ENCODE peak calls at places on chromosomes 2 and 18, in eight cellular contexts. Y, K, S, D, N, E, C and Z are unnamed samples.

GRCh38 chr2:107545066-107545465 is 281.6 kb upstream of the RGPD4 start:
- DNase-seq in Y (no peak), K (no peak), S (no peak), D (no peak), N (no peak), E (no peak), C (no peak), Z (no peak)

GRCh38 chr18:3481696-3482210 is 31.8 kb downstream of the TGIF1 start:
- DNase-seq in Y (peak), K (no peak), S (no peak), D (no peak), N (peak), E (no peak), C (peak), Z (no peak)

GRCh38 chr2:127560929-127561275 is 25.4 kb downstream of the MYO7B start:
- DNase-seq in Y (no peak), K (no peak), S (no peak), D (no peak), N (no peak), E (no peak), C (no peak), Z (no peak)

GRCh38 chr2:38474058-38474457 is 97.0 kb upstream of the ATL2 start:
- DNase-seq in Y (no peak), K (no peak), S (no peak), D (no peak), N (no peak), E (no peak), C (no peak), Z (no peak)

GRCh38 chr2:101149241-101150192 is 1.7 kb downstream of the TBC1D8 start:
- DNase-seq in Y (peak), K (no peak), S (peak), D (no peak), N (peak), E (no peak), C (no peak), Z (peak)

GRCh38 chr2:182038579-182038978 is 52.9 kb downstream of the PPP1R1C start:
- DNase-seq in Y (peak), K (no peak), S (no peak), D (no peak), N (no peak), E (no peak), C (no peak), Z (no peak)

GRCh38 chr2:3712841-3713503 is 9.6 kb downstream of the DCDC2C start:
- DNase-seq in Y (no peak), K (no peak), S (no peak), D (no peak), N (no peak), E (no peak), C (no peak), Z (no peak)

GRCh38 chr2:8306530-8307351 is 375.1 kb upstream of the ID2 start:
- DNase-seq in Y (peak), K (no peak), S (no peak), D (no peak), N (no peak), E (no peak), C (no peak), Z (no peak)

GRCh38 chr18:13159579-13159978 is 59.0 kb upstream of the LDLRAD4 start:
- DNase-seq in Y (peak), K (no peak), S (no peak), D (no peak), N (peak), E (no peak), C (peak), Z (no peak)

GRCh38 chr18:379665-380356 is 112.0 kb upstream of the THOC1 start:
- DNase-seq in Y (no peak), K (no peak), S (no peak), D (peak), N (no peak), E (no peak), C (no peak), Z (peak)

GRCh38 chr2:40103163-40103562 is 324.1 kb upstream of the THUMPD2 start:
- DNase-seq in Y (no peak), K (no peak), S (no peak), D (no peak), N (no peak), E (no peak), C (no peak), Z (no peak)

GRCh38 chr2:57204364-57204763 is 842.2 kb upstream of the VRK2 start:
- DNase-seq in Y (peak), K (no peak), S (no peak), D (no peak), N (no peak), E (no peak), C (no peak), Z (no peak)

GRCh38 chr2:62195421-62196277 is at the start of gene B3GNT2:
- DNase-seq in Y (peak), K (peak), S (peak), D (peak), N (peak), E (peak), C (peak), Z (peak)

GRCh38 chr18:11147962-11148654 is 1.3 kb downstream of the PIEZO2 start:
- DNase-seq in Y (no peak), K (no peak), S (no peak), D (no peak), N (no peak), E (no peak), C (no peak), Z (no peak)
- H3K4me3 ChIP-seq in Y (peak), K (peak), S (peak), D (peak), N (peak), E (peak), C (peak), Z (peak)

GRCh38 chr2:27954771-27955384 is 64.3 kb downstream of the BABAM2 start:
- DNase-seq in Y (peak), K (no peak), S (peak), D (no peak), N (peak), E (no peak), C (peak), Z (peak)

GRCh38 chr2:27959496-27959895 is 69.0 kb downstream of the BABAM2 start:
- DNase-seq in Y (no peak), K (no peak), S (no peak), D (no peak), N (peak), E (no peak), C (no peak), Z (peak)

GRCh38 chr2:27955762-27956161 is 65.2 kb downstream of the BABAM2 start:
- DNase-seq in Y (no peak), K (no peak), S (no peak), D (no peak), N (no peak), E (no peak), C (no peak), Z (no peak)

GRCh38 chr2:27958711-27959378 is 68.3 kb downstream of the BABAM2 start:
- DNase-seq in Y (no peak), K (no peak), S (no peak), D (no peak), N (no peak), E (no peak), C (no peak), Z (no peak)

DNA sequence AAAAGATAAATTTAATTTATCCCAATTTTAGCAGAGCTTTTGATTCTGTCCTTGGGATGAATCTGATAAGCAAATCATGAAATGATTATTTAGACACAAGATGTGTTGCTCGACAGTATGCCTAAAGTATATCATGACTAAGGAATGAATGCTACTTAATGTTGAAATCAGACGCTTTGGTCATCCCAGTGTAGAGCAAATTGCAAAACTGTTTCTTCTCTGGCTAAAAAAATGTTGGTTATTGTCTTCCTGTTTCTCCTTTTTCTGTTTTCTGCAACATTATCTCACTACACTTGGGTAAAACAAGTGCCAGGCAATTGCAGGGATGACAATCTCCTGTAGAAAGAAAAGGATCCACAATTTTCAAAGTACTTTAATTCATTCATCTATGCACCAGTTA is 66.4 kb downstream of the BABAM2 start:
- DNase-seq in Y (peak), K (no peak), S (no peak), D (no peak), N (no peak), E (no peak), C (no peak), Z (no peak)
- H3K27ac ChIP-seq in Y (no peak), K (no peak), S (no peak), D (no peak), N (no peak), E (no peak), C (no peak), Z (no peak)

DNA sequence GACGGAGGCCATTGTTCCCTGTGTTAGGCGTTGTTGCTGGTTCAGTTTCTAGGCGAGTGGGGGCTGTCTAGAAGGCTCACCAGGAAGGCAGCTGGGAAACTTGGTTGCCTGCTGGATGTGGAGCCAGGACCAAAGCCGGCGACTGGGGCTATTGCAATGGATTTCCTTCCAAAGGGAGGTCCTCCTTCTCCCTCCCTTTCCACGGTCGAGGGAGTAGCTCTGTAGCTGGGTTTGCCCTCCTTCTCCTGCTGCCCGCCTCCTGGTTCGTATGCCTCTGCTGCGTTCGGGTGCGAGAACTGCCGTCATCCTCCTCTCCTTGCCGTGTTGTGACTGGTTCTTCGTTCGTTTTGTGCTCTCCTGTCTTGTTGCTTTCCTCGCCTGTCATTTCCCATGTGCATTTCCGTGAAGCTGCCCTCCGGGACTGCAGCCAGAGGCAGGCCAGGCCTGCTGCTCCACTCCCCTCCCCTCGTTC is 203.4 kb downstream of the NEDD4L start:
- DNase-seq in Y (no peak), K (peak), S (no peak), D (no peak), N (no peak), E (no peak), C (peak), Z (no peak)
- H3K4me3 ChIP-seq in Y (no peak), K (peak), S (no peak), D (peak), N (no peak), E (no peak), C (no peak), Z (no peak)

GRCh38 chr2:205712508-205712907 is 30.2 kb downstream of the NRP2 start:
- DNase-seq in Y (no peak), K (no peak), S (no peak), D (no peak), N (no peak), E (no peak), C (no peak), Z (no peak)

GRCh38 chr2:205714789-205715411 is 32.6 kb downstream of the NRP2 start:
- DNase-seq in Y (no peak), K (no peak), S (no peak), D (no peak), N (no peak), E (no peak), C (peak), Z (no peak)

GRCh38 chr2:205716126-205716525 is 33.8 kb downstream of the NRP2 start:
- DNase-seq in Y (no peak), K (no peak), S (no peak), D (no peak), N (no peak), E (no peak), C (no peak), Z (peak)

GRCh38 chr2:205712983-205713531 is 30.8 kb downstream of the NRP2 start:
- DNase-seq in Y (no peak), K (no peak), S (no peak), D (no peak), N (no peak), E (no peak), C (no peak), Z (no peak)

DNA sequence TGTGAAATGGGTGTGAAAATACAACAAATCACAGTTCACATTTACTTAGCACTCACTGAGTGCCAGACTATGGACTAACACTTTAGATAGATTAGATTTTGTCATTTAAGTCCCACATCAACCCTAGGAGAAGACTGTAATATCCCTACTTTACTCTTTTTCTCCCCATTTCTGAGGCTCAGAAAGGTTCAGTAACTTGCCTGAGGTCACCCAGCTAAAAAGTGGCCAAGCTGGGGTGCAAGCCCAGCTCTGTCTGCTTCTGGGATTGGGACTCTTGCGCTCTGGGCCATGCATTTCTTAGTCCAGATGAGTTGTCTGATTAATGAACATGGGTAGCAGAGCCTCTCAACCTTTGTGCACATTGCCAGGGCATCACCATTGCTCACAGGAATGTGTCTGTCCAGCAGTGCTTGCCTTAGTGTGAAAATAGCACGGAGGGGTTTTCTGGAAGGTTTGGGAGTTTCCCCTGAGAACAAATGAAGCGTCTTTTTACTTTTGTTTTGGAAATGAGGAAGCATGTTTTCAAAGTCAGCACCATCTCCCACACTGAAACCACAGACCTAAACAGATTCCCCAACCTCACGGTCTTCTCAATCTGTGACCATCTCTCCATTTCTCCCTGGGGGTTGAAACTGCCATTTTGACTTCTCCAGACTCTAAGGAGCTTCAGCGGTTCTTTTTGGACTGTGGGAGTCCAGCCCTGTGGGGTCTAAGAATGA is 31.9 kb downstream of the NRP2 start:
- DNase-seq in Y (no peak), K (no peak), S (no peak), D (no peak), N (no peak), E (no peak), C (no peak), Z (no peak)
- H3K27ac ChIP-seq in Y (peak), K (peak), S (no peak), D (peak), N (no peak), E (no peak), C (peak), Z (no peak)

DNA sequence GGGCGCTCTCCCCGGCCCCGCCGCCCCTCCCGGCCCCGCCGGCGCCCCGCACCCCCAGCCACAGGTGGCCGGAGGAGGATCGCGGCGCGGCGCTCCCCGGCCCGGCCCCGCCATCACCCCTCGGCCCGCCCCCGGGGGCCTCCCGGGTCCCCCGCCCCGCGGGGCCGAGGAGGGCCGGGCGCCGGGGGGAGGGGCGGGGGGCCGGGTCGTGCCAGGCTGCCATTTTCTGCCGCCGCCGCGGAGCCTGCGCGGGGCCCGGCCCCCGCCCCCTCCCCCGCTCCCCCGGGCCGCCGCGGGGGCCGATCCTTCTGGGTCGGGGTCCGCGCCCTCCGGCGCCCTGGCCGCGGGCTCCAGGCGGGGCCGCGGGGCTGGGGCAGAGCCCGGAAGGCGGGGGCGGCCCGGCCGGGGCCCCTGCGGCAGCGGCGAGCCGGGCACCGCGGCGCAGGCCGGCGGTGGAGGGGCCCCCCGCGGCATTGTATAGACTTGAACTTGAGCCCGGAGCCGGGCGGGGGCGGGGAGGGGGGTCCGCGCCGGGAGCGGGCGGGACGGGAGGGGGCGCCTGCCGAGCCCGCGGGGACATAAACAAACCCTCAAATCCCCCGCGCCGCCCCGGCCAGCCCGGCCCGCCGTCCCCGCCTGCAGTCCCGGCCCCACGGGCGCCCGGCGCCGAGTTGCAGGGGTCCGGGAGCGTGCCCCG is 546 bp downstream of the DNMT3A start:
- DNase-seq in Y (peak), K (no peak), S (peak), D (peak), N (no peak), E (no peak), C (peak), Z (no peak)
- H3K4me3 ChIP-seq in Y (peak), K (peak), S (peak), D (peak), N (peak), E (peak), C (peak), Z (peak)

GRCh38 chr2:242085941-242086621 is 216.6 kb downstream of the RTP5 start:
- DNase-seq in Y (no peak), K (no peak), S (peak), D (peak), N (peak), E (no peak), C (no peak), Z (no peak)

GRCh38 chr2:242088471-242089212 is 219.1 kb downstream of the RTP5 start:
- DNase-seq in Y (peak), K (peak), S (peak), D (peak), N (peak), E (peak), C (peak), Z (peak)
- H3K27ac ChIP-seq in Y (peak), K (peak), S (peak), D (peak), N (peak), E (no peak), C (no peak), Z (peak)

GRCh38 chr2:15096873-15097272 is 464.3 kb downstream of the NBAS start:
- DNase-seq in Y (no peak), K (no peak), S (no peak), D (no peak), N (no peak), E (peak), C (no peak), Z (no peak)
- H3K4me3 ChIP-seq in Y (no peak), K (no peak), S (no peak), D (no peak), N (no peak), E (no peak), C (no peak), Z (no peak)

GRCh38 chr2:231099918-231100317 is 24.9 kb downstream of the HTR2B start:
- DNase-seq in Y (no peak), K (no peak), S (no peak), D (no peak), N (no peak), E (no peak), C (peak), Z (no peak)

GRCh38 chr2:231100990-231101389 is 23.9 kb downstream of the HTR2B start:
- DNase-seq in Y (no peak), K (no peak), S (no peak), D (no peak), N (peak), E (no peak), C (no peak), Z (no peak)

GRCh38 chr2:231102772-231103171 is 22.1 kb downstream of the HTR2B start:
- DNase-seq in Y (no peak), K (no peak), S (no peak), D (no peak), N (no peak), E (no peak), C (no peak), Z (no peak)

GRCh38 chr2:231104115-231104713 is 20.6 kb downstream of the HTR2B start:
- DNase-seq in Y (peak), K (no peak), S (no peak), D (no peak), N (peak), E (no peak), C (peak), Z (peak)
- H3K27ac ChIP-seq in Y (no peak), K (no peak), S (no peak), D (no peak), N (no peak), E (no peak), C (no peak), Z (no peak)

GRCh38 chr2:27264753-27265535 is 2.1 kb upstream of the SLC30A3 start:
- DNase-seq in Y (peak), K (no peak), S (peak), D (peak), N (peak), E (no peak), C (peak), Z (peak)
- H3K4me3 ChIP-seq in Y (peak), K (peak), S (peak), D (peak), N (peak), E (peak), C (peak), Z (peak)

DNA sequence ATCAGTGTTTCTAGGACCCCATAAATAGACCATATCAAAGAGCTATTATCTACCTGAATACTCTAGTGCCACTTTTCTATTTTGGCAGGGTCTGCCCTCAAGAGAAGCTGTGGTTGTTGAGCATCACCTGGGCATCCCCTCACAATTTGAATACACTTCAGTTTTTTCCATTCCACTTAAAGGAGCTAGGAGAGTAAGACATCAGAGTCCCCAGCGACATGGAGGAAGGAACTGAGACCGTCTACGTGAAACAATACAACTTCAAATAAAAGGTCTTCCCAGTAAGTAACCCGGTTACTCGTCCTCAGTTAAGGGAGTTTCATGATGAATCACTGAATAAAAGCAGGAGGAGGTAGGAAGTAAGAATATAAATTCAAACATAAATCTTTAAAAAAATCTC is 206.7 kb downstream of the AFF3 start:
- DNase-seq in Y (no peak), K (no peak), S (no peak), D (no peak), N (no peak), E (no peak), C (no peak), Z (no peak)
- H3K27ac ChIP-seq in Y (no peak), K (no peak), S (no peak), D (no peak), N (no peak), E (no peak), C (no peak), Z (no peak)